ENCODE peak calls at places on chromosomes 6 and 20, in nine cellular contexts. N is AG09319, T is heart left ventricle, G is choroid plexus epithelial cell, E is upper lobe of left lung, Y is Calu3, S is GM23338, O is left ventricle myocardium inferior, H is astrocyte of the cerebellum. L is an unnamed sample.

GRCh38 chr6:168156742-168157265 is 77.8 kb upstream of the FRMD1 start:
- DNase-seq in N (no peak), T (no peak), G (no peak), E (no peak), Y (no peak), S (no peak), O (no peak), H (no peak), L (no peak)

GRCh38 chr6:4743026-4743425 is 33.2 kb upstream of the CDYL start:
- DNase-seq in N (no peak), T (no peak), G (no peak), E (no peak), Y (no peak), S (no peak), O (no peak), H (no peak), L (no peak)

GRCh38 chr6:168137024-168137423 is 58.0 kb upstream of the FRMD1 start:
- DNase-seq in N (no peak), T (no peak), G (no peak), E (peak), Y (no peak), S (no peak), O (no peak), H (no peak), L (no peak)

GRCh38 chr6:26097268-26097875 is 10.1 kb downstream of the HFE start:
- DNase-seq in N (no peak), T (no peak), G (peak), E (peak), Y (peak), S (peak), O (no peak), H (peak), L (no peak)

GRCh38 chr6:70119218-70119835 is 183.6 kb downstream of the COL9A1 start:
- DNase-seq in N (no peak), T (no peak), G (no peak), E (no peak), Y (no peak), S (no peak), O (no peak), H (no peak), L (no peak)

GRCh38 chr6:152048921-152049320 is 241.4 kb downstream of the ESR1 start:
- DNase-seq in N (no peak), T (no peak), G (no peak), E (no peak), Y (no peak), S (no peak), O (no peak), H (no peak), L (no peak)

GRCh38 chr6:132251711-132252110 is 149.6 kb downstream of the MOXD1 start:
- DNase-seq in N (no peak), T (no peak), G (no peak), E (no peak), Y (no peak), S (no peak), O (no peak), H (no peak), L (no peak)

GRCh38 chr6:7939186-7939863 is 28.7 kb upstream of the TXNDC5 start:
- DNase-seq in N (no peak), T (no peak), G (no peak), E (no peak), Y (no peak), S (no peak), O (no peak), H (no peak), L (no peak)

GRCh38 chr6:169999367-169999766 is 247.9 kb downstream of the ERMARD start:
- DNase-seq in N (no peak), T (no peak), G (peak), E (no peak), Y (no peak), S (no peak), O (no peak), H (no peak), L (no peak)

GRCh38 chr6:65984089-65984488 is 277.1 kb upstream of the EYS start:
- DNase-seq in N (no peak), T (no peak), G (no peak), E (no peak), Y (no peak), S (no peak), O (no peak), H (no peak), L (no peak)

GRCh38 chr20:13142143-13142542 is 78.9 kb upstream of the ISM1 start:
- DNase-seq in N (no peak), T (no peak), G (no peak), E (no peak), Y (no peak), S (no peak), O (no peak), H (no peak), L (no peak)

GRCh38 chr6:41132254-41132653 is 21.9 kb downstream of the TREML1 start:
- DNase-seq in N (no peak), T (no peak), G (no peak), E (no peak), Y (no peak), S (no peak), O (no peak), H (no peak), L (no peak)

GRCh38 chr6:53986165-53986720 is 125.0 kb upstream of the MLIP start:
- DNase-seq in N (peak), T (no peak), G (peak), E (no peak), Y (peak), S (peak), O (peak), H (peak), L (no peak)

GRCh38 chr20:7851031-7851490 is 89.2 kb downstream of the HAO1 start:
- DNase-seq in N (no peak), T (no peak), G (no peak), E (no peak), Y (no peak), S (peak), O (no peak), H (no peak), L (no peak)

GRCh38 chr6:126385536-126385935 is 45.6 kb downstream of the CENPW start:
- DNase-seq in N (no peak), T (no peak), G (no peak), E (no peak), Y (no peak), S (no peak), O (no peak), H (no peak), L (no peak)

GRCh38 chr6:1461207-1461606 is 71.8 kb downstream of the FOXF2 start:
- DNase-seq in N (peak), T (no peak), G (peak), E (no peak), Y (no peak), S (no peak), O (no peak), H (peak), L (no peak)

GRCh38 chr6:144262470-144263369 is 22.4 kb upstream of the UTRN start:
- DNase-seq in N (no peak), T (no peak), G (no peak), E (no peak), Y (no peak), S (no peak), O (no peak), H (no peak), L (no peak)

DNA sequence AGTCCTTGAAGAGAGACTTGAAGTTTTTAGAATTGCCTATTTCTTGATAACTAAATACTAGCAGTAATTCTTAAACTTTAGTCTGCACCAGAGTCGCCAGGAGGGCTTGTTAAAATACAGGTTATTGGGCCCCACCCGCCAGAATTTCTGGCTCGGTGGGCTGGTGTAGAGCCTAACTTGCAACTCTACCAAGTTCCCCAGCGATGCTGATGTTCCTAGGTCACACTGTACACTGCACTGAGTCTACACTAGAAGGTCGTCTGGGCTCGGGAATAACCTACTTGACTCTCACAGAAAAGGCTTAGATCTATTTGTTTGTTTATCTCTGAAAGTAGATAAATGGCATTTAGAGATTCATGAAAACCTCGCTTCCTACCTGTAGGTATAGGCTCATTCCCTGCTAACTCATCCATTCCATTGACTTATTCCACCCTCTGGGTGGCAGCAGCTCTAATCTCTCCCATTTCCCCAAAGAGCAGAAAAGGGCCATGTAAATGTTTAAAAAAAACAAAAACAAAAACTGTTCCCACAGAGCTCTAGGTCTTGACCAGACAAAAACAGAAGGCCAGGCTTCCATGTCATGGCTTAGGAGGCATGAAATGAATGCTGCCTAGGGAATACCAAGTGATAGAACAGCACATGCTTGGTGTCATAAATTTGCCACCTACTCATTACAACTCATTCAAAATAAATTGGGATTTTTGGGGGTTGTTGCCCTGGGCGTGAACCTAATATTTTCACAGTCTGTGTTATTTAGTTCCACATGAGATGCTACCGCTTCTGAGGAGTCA is 292.1 kb downstream of the ADGB start:
- DNase-seq in N (no peak), T (no peak), G (no peak), E (no peak), Y (no peak), S (peak), O (no peak), H (no peak), L (no peak)
- TF ChIP-seq CTCF in N (peak), T (no peak), G (peak), E (no peak), Y (no peak), S (peak), O (peak), H (no peak), L (no peak)

DNA sequence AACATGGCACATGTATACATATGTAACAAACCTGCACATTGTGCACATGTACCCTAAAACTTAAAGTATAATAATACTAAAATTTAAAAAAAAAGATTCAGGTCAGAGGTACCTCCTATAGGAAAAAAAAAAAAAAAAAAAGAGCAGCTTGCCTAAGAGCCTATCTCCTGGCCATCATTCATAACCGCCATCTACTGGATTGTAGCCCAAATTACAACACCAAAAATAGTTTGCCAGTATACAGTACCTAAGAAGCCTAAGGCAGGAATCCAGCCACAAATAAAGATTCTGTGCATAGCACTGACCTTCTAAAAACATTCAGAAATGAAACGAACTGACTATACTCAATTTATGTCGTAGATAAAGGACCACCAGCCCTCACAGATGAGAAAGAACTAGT is 438.4 kb upstream of the ADGRB3 start:
- DNase-seq in N (no peak), T (no peak), G (peak), E (no peak), Y (no peak), S (peak), O (no peak), H (no peak), L (no peak)
- TF ChIP-seq CTCF in N (no peak), T (no peak), G (peak), E (no peak), Y (no peak), S (peak), O (no peak), H (no peak), L (no peak)

GRCh38 chr20:9323622-9324021 is 190.8 kb upstream of the LAMP5 start:
- DNase-seq in N (no peak), T (no peak), G (peak), E (no peak), Y (no peak), S (peak), O (no peak), H (no peak), L (no peak)
- TF ChIP-seq CTCF in N (peak), T (no peak), G (peak), E (no peak), Y (peak), S (peak), O (peak), H (peak), L (no peak)

GRCh38 chr6:166556871-166557322 is 29.6 kb downstream of the RAMACL start:
- DNase-seq in N (peak), T (peak), G (peak), E (peak), Y (peak), S (peak), O (peak), H (peak), L (peak)
- TF ChIP-seq CTCF in N (no peak), T (no peak), G (no peak), E (no peak), Y (no peak), S (no peak), O (peak), H (peak), L (no peak)

GRCh38 chr20:50140339-50140859 is 13.1 kb downstream of the PEDS1 start:
- DNase-seq in N (no peak), T (no peak), G (no peak), E (no peak), Y (no peak), S (no peak), O (no peak), H (no peak), L (no peak)

GRCh38 chr20:50141018-50141675 is 12.4 kb downstream of the PEDS1 start:
- DNase-seq in N (no peak), T (no peak), G (no peak), E (no peak), Y (no peak), S (no peak), O (no peak), H (no peak), L (no peak)

GRCh38 chr20:50136822-50137599 is 16.5 kb downstream of the PEDS1 start:
- DNase-seq in N (no peak), T (no peak), G (peak), E (no peak), Y (no peak), S (no peak), O (no peak), H (no peak), L (no peak)

GRCh38 chr20:50138120-50138478 is 15.4 kb downstream of the PEDS1 start:
- DNase-seq in N (no peak), T (no peak), G (no peak), E (no peak), Y (no peak), S (no peak), O (no peak), H (no peak), L (no peak)

DNA sequence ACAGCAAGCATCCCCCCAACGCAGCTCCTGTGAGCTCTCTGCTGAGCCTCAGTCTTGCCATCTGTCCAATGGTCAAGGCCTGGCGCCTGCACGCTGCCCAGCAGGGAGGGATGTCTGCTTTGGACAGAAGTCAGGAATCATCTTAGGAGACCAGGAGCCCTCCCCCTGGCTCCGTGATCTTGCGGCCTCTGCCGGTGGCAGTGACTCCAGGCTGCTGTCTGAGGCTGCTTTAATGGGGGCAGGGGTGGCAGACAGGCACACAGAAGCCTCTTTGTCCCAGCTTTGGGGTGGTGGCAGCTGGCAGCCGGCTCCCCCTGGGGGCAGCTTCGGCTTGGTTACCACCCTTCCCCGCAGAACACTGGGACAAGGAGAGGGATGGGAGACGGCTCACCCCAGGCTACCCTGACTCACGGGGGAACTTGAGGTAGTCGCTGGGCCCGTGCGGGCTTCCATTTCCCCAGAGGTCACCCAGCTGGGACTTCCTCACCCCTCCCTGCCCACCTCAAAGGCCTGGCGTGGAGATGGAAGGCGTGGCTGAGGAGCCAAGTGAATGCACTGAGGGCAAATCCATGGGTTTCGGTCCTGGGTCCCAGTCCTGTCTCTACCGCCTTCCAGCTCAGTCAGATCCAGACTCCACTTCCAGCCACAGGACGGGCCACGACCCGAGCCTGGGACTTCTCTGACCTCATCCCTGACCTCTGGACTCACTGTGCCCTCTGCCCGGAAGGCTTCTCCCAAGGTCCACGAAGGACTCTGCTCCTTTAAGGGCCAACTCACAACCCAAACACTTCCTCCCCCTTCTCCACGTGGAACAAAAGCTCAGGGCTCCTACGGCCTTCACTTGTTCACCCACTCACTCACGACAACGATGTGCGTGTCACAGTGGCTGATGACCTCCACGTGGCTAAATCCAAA is 14.8 kb downstream of the PEDS1 start:
- DNase-seq in N (no peak), T (no peak), G (no peak), E (no peak), Y (peak), S (peak), O (no peak), H (no peak), L (no peak)
- TF ChIP-seq CTCF in N (no peak), T (no peak), G (peak), E (no peak), Y (peak), S (peak), O (peak), H (peak), L (no peak)

GRCh38 chr6:105519954-105520353 is 117.1 kb upstream of the PREP start:
- DNase-seq in N (no peak), T (no peak), G (peak), E (no peak), Y (no peak), S (no peak), O (no peak), H (peak), L (no peak)

GRCh38 chr6:105526198-105526872 is 123.5 kb upstream of the PREP start:
- DNase-seq in N (no peak), T (no peak), G (no peak), E (no peak), Y (no peak), S (no peak), O (no peak), H (no peak), L (no peak)

GRCh38 chr6:105522626-105523322 is 119.9 kb upstream of the PREP start:
- DNase-seq in N (no peak), T (no peak), G (peak), E (no peak), Y (no peak), S (no peak), O (no peak), H (no peak), L (no peak)
- TF ChIP-seq CTCF in N (no peak), T (no peak), G (no peak), E (no peak), Y (no peak), S (no peak), O (no peak), H (no peak), L (no peak)

GRCh38 chr6:137878810-137879285 is 11.8 kb downstream of the TNFAIP3 start:
- DNase-seq in N (no peak), T (peak), G (no peak), E (no peak), Y (no peak), S (peak), O (peak), H (no peak), L (no peak)
- TF ChIP-seq CTCF in N (peak), T (no peak), G (peak), E (no peak), Y (no peak), S (peak), O (peak), H (peak), L (no peak)